ENCODE peak calls at places on chromosomes 5 and 9, in ten cellular contexts. E is heart right ventricle; A is transverse colon; H is WTC11; P is spleen; W is GM12865; Q is CD8-positive, alpha-beta T cell; U is upper lobe of left lung; B is fibroblast of the aortic adventitia; Y is sigmoid colon. F is an unnamed sample.

GRCh38 chr5:150589791-150590601 is 50.5 kb upstream of the SYNPO start:
- DNase-seq in E (peak), W (peak), Q (no peak), P (peak), A (peak), H (peak), Y (peak), U (no peak), B (peak), F (peak)

GRCh38 chr9:4238522-4238921 is 61.3 kb downstream of the GLIS3 start:
- DNase-seq in Q (no peak), E (no peak), H (no peak), U (no peak), A (no peak), Y (no peak), B (peak), P (no peak), W (peak), F (no peak)

GRCh38 chr5:177350776-177351391 is 584 bp downstream of the LMAN2 start:
- DNase-seq in U (no peak), W (peak), E (no peak), H (no peak), Y (no peak), A (no peak), P (no peak), Q (no peak), B (no peak), F (no peak)

GRCh38 chr5:156367602-156368001 is 40.6 kb downstream of the SGCD start:
- DNase-seq in U (no peak), Y (no peak), W (no peak), E (no peak), Q (no peak), H (no peak), A (no peak), B (peak), P (no peak), F (no peak)

GRCh38 chr5:168585119-168585912 is 6.1 kb upstream of the PANK3 start:
- DNase-seq in H (no peak), U (no peak), Q (no peak), E (no peak), A (no peak), Y (no peak), P (no peak), W (peak), B (no peak), F (no peak)

GRCh38 chr5:72268753-72269410 is 51.2 kb downstream of the MRPS27 start:
- DNase-seq in B (peak), U (no peak), H (peak), E (no peak), A (peak), Q (peak), W (peak), Y (no peak), P (no peak), F (no peak)

GRCh38 chr9:135907446-135908333 is at the start of gene CAMSAP1:
- DNase-seq in A (peak), W (peak), Q (peak), U (peak), H (peak), E (peak), P (peak), Y (peak), B (peak), F (peak)

GRCh38 chr9:78316151-78316892 is 19.4 kb downstream of the PSAT1 start:
- DNase-seq in W (no peak), E (no peak), B (no peak), H (no peak), A (no peak), U (no peak), P (no peak), Y (no peak), Q (no peak), F (no peak)

GRCh38 chr9:37969130-37969529 is 65.2 kb upstream of the SLC25A51 start:
- DNase-seq in Q (no peak), A (peak), Y (no peak), H (no peak), E (peak), P (peak), W (no peak), B (peak), U (no peak), F (no peak)

GRCh38 chr5:163915481-163915961 is 410.1 kb downstream of the MAT2B start:
- DNase-seq in W (peak), P (peak), Q (no peak), Y (no peak), H (no peak), A (peak), B (no peak), E (no peak), U (peak), F (no peak)

GRCh38 chr5:1550287-1551076 is 26.7 kb upstream of the LPCAT1 start:
- DNase-seq in W (no peak), P (peak), B (no peak), Q (no peak), H (no peak), E (no peak), A (no peak), Y (peak), U (no peak), F (no peak)

GRCh38 chr9:101738566-101739183 is at the start of gene GRIN3A:
- DNase-seq in W (no peak), B (no peak), Y (no peak), H (peak), A (peak), P (no peak), E (peak), U (peak), Q (no peak), F (no peak)

GRCh38 chr5:15249152-15249551 is 250.8 kb upstream of the FBXL7 start:
- DNase-seq in W (no peak), P (no peak), E (no peak), H (no peak), B (peak), A (no peak), Y (no peak), U (no peak), Q (no peak), F (no peak)

GRCh38 chr5:32951878-32952277 is 240.8 kb downstream of the NPR3 start:
- DNase-seq in U (no peak), A (no peak), W (no peak), B (no peak), E (no peak), Y (no peak), H (no peak), Q (no peak), P (no peak), F (no peak)

GRCh38 chr5:143021595-143021994 is 251.4 kb downstream of the ARHGAP26 start:
- DNase-seq in A (no peak), P (no peak), H (no peak), E (no peak), Y (no peak), Q (no peak), U (no peak), W (no peak), B (no peak), F (no peak)

GRCh38 chr9:104765138-104765537 is 1.2 kb downstream of the NIPSNAP3B start:
- DNase-seq in Y (no peak), H (no peak), E (no peak), B (no peak), Q (no peak), A (no peak), W (peak), U (no peak), P (no peak), F (no peak)

GRCh38 chr5:151628112-151628823 is 37.1 kb upstream of the FAT2 start:
- DNase-seq in Q (no peak), B (peak), H (no peak), A (no peak), Y (no peak), U (no peak), E (peak), W (no peak), P (no peak), F (no peak)

GRCh38 chr9:134434896-134435506 is 108.7 kb downstream of the RXRA start:
- DNase-seq in B (peak), P (peak), A (peak), E (peak), U (peak), W (no peak), H (no peak), Y (peak), Q (no peak), F (peak)

GRCh38 chr5:110478899-110479298 is 247.6 kb downstream of the TMEM232 start:
- DNase-seq in U (no peak), B (peak), H (no peak), E (no peak), W (no peak), P (no peak), A (no peak), Y (no peak), Q (no peak), F (no peak)

GRCh38 chr5:171709930-171710329 is 75.7 kb upstream of the SMIM23 start:
- DNase-seq in A (no peak), Q (no peak), W (no peak), E (peak), Y (no peak), B (no peak), U (no peak), H (no peak), P (no peak), F (no peak)

GRCh38 chr5:180832638-180833068 is 28.4 kb downstream of the ZFP62 start:
- DNase-seq in E (no peak), U (no peak), B (no peak), Y (no peak), H (no peak), Q (peak), A (peak), P (no peak), W (peak), F (no peak)

GRCh38 chr5:139658501-139658927 is 10.4 kb downstream of the CXXC5 start:
- DNase-seq in P (peak), Y (no peak), U (peak), Q (no peak), E (no peak), W (no peak), H (no peak), A (no peak), B (peak), F (no peak)

GRCh38 chr5:180007582-180007981 is 64.0 kb downstream of the RNF130 start:
- DNase-seq in H (peak), P (no peak), A (no peak), Y (no peak), U (no peak), E (peak), W (no peak), Q (no peak), B (no peak), F (no peak)

GRCh38 chr9:111036946-111037743 is 1.1 kb downstream of the LPAR1 start:
- DNase-seq in A (no peak), W (peak), B (peak), U (no peak), P (no peak), Q (no peak), E (no peak), Y (no peak), H (no peak), F (no peak)

GRCh38 chr5:132768485-132768868 is 8.6 kb downstream of the SEPTIN8 start:
- DNase-seq in Q (no peak), A (no peak), B (no peak), H (no peak), W (no peak), E (no peak), U (no peak), Y (no peak), P (peak), F (no peak)

GRCh38 chr5:163354685-163355084 is 82.7 kb upstream of the CCNG1 start:
- DNase-seq in W (peak), Q (no peak), Y (no peak), H (no peak), P (no peak), B (no peak), E (no peak), A (no peak), U (no peak), F (no peak)

GRCh38 chr5:126917918-126918623 is 112.3 kb downstream of the MARCHF3 start:
- DNase-seq in Q (no peak), P (no peak), H (peak), A (no peak), E (no peak), Y (no peak), U (no peak), W (no peak), B (peak), F (peak)

GRCh38 chr9:127778280-127779135 is at the start of gene SH2D3C:
- DNase-seq in U (peak), W (peak), A (peak), H (no peak), Q (no peak), E (peak), P (peak), Y (no peak), B (no peak), F (no peak)

GRCh38 chr5:149017669-149018068 is 45.2 kb downstream of the SH3TC2 start:
- DNase-seq in P (no peak), Q (no peak), Y (no peak), W (no peak), B (no peak), E (no peak), A (no peak), H (no peak), U (no peak), F (no peak)

GRCh38 chr5:111069839-111070238 is 1.7 kb upstream of the TSLP start:
- DNase-seq in Y (no peak), U (no peak), P (no peak), W (no peak), A (no peak), Q (no peak), E (no peak), H (no peak), B (peak), F (no peak)

GRCh38 chr5:127206320-127207113 is 84.1 kb upstream of the MEGF10 start:
- DNase-seq in P (no peak), U (no peak), W (no peak), A (no peak), B (peak), H (no peak), Q (no peak), Y (no peak), E (no peak), F (no peak)

GRCh38 chr5:82593481-82593880 is 315.3 kb upstream of the RPS23 start:
- DNase-seq in H (no peak), A (no peak), W (no peak), E (no peak), B (peak), Q (no peak), U (no peak), P (no peak), Y (no peak), F (no peak)

GRCh38 chr5:157184117-157184516 is 3.5 kb downstream of the ITK start:
- DNase-seq in E (no peak), U (no peak), A (no peak), Q (no peak), H (no peak), W (no peak), Y (no peak), B (no peak), P (no peak), F (no peak)

GRCh38 chr5:56100429-56101176 is 105.8 kb upstream of the IL6ST start:
- DNase-seq in P (no peak), U (no peak), W (no peak), A (no peak), B (no peak), H (no peak), Q (no peak), E (no peak), Y (no peak), F (no peak)

GRCh38 chr9:121226186-121226585 is 24.5 kb upstream of the RAB14 start:
- DNase-seq in Q (no peak), U (no peak), A (no peak), B (no peak), P (no peak), Y (no peak), E (no peak), W (no peak), H (no peak), F (no peak)

DNA sequence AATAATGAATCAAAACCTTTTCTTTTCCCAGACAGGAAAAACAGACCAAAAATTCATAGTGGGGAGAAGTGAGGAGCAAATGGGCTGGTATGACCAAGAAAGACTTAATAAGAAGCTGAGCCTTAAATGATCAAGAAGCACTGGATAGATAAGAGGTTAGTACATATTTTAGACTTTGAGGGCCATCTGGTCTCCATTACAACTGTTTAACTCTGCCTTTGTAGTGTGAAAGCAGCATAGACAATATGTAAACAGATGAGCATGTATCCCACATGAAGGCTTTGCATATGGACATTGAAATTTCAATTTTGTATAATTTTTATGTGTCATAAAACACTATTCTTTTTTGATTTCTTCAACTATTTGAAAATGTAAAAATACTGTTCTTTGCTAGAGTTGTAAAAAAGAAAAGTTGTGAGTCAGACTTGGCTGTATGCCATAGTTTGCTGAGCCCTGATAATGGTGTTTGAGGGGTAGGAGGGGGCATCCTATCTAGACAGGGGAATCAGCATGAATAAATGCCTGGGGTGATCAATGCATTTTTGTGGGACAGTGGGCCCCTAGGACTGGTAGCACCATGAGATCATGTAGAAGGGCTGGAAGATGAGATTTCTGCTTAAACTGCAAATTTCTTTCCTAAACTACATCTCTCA is 91.8 kb upstream of the GPR151 start:
- DNase-seq in A (no peak), Q (no peak), W (no peak), B (no peak), Y (no peak), U (no peak), P (no peak), H (no peak), E (no peak), F (no peak)
- TF ChIP-seq CTCF in A (no peak), Q (no peak), W (no peak), B (no peak), Y (no peak), U (no peak), P (no peak), H (no peak), E (no peak), F (no peak)

GRCh38 chr9:35448511-35448910 is 41.4 kb upstream of the RUSC2 start:
- DNase-seq in E (no peak), H (no peak), P (no peak), Y (no peak), U (no peak), W (no peak), B (peak), Q (no peak), A (no peak), F (no peak)

GRCh38 chr9:35452481-35452880 is 37.4 kb upstream of the RUSC2 start:
- DNase-seq in A (no peak), P (no peak), Y (no peak), W (peak), B (peak), Q (no peak), E (no peak), U (no peak), H (no peak), F (no peak)
- TF ChIP-seq CTCF in A (no peak), P (no peak), Y (no peak), W (peak), B (peak), Q (no peak), E (no peak), U (no peak), H (no peak), F (no peak)

GRCh38 chr9:72818377-72818776 is 134.5 kb downstream of the ALDH1A1 start:
- DNase-seq in Q (no peak), U (no peak), A (no peak), H (no peak), B (no peak), E (no peak), W (no peak), Y (no peak), P (no peak), F (no peak)
- TF ChIP-seq CTCF in Q (no peak), U (no peak), A (no peak), H (no peak), B (no peak), E (no peak), W (no peak), Y (no peak), P (no peak), F (no peak)

GRCh38 chr5:170426149-170426767 is 37.1 kb upstream of the KCNMB1 start:
- DNase-seq in W (peak), Y (no peak), A (no peak), B (no peak), E (no peak), P (peak), H (no peak), Q (no peak), U (no peak), F (no peak)
- TF ChIP-seq CTCF in W (peak), Y (no peak), A (no peak), B (no peak), E (no peak), P (no peak), H (no peak), Q (no peak), U (no peak), F (no peak)

GRCh38 chr5:16844952-16845351 is 91.1 kb downstream of the MYO10 start:
- DNase-seq in E (no peak), H (no peak), U (no peak), W (no peak), P (no peak), A (no peak), B (no peak), Q (no peak), Y (no peak), F (no peak)
- TF ChIP-seq CTCF in E (no peak), H (no peak), U (no peak), W (no peak), P (no peak), A (peak), B (no peak), Q (no peak), Y (no peak), F (no peak)

DNA sequence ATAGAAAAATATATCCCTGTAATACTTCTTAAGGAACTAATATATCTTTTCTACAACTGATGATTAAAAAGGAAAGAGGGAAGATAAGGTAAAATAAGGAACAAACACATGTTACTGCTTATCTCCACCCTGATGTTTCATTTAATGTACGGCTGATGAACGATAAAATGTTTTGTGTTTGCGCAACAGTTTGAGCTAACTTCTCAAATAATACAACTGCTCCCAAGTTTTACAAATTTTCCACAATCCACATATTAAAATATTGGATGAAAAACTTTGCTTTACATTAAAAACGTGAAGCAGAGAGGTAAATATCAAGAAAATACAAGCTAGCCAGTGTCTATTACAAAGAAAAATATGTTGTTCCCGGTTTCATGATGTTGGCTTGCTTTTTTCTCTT is 21.0 kb upstream of the CSNK1G3 start:
- DNase-seq in P (no peak), U (no peak), H (no peak), W (no peak), A (no peak), E (no peak), Q (no peak), Y (no peak), B (no peak), F (no peak)
- TF ChIP-seq CTCF in P (no peak), U (no peak), H (no peak), W (no peak), A (no peak), E (no peak), Q (no peak), Y (no peak), B (no peak), F (no peak)

GRCh38 chr5:4068171-4068570 is 472.5 kb downstream of the IRX1 start:
- DNase-seq in W (no peak), U (no peak), P (no peak), B (no peak), A (no peak), E (no peak), Q (no peak), H (no peak), Y (no peak), F (no peak)
- TF ChIP-seq CTCF in W (no peak), U (no peak), P (no peak), B (no peak), A (no peak), E (no peak), Q (no peak), H (no peak), Y (no peak), F (no peak)